ENCODE peak calls at places on chromosomes 16 and 17, in five cellular contexts. B is astrocyte of the spinal cord, N is tibial nerve, T is progenitor cell of endocrine pancreas, V is PC-3. O is an unnamed sample.

GRCh38 chr17:83198366-83199341 is 119.2 kb downstream of the METRNL start:
- DNase-seq in B (no peak), N (peak; percentile 12), T (no peak), V (no peak), O (no peak)

GRCh38 chr17:27396941-27397340 is 59.3 kb upstream of the KSR1 start:
- DNase-seq in B (no peak), N (no peak), T (no peak), V (peak; percentile 18), O (peak; percentile 33)

GRCh38 chr16:57516773-57517172 is 19.6 kb downstream of the CCDC102A start:
- DNase-seq in B (no peak), N (no peak), T (no peak), V (no peak), O (no peak)

GRCh38 chr16:53415504-53415903 is 18.8 kb upstream of the RBL2 start:
- DNase-seq in B (no peak), N (no peak), T (no peak), V (peak; percentile 48), O (no peak)

GRCh38 chr17:71441098-71441497 is 679.7 kb upstream of the SOX9 start:
- DNase-seq in B (peak; percentile 89), N (no peak), T (no peak), V (peak; percentile 97), O (peak; percentile 91)

GRCh38 chr17:10094806-10095205 is 103.6 kb downstream of the GAS7 start:
- DNase-seq in B (no peak), N (no peak), T (no peak), V (no peak), O (no peak)

GRCh38 chr16:85091522-85091910 is 20.8 kb downstream of the CIBAR2 start:
- DNase-seq in B (no peak), N (no peak), T (no peak), V (no peak), O (no peak)

GRCh38 chr16:84061236-84061830 is 18.7 kb upstream of the SLC38A8 start:
- DNase-seq in B (no peak), N (no peak), T (no peak), V (no peak), O (no peak)

GRCh38 chr17:32854177-32854576 is 22.7 kb downstream of the MYO1D start:
- DNase-seq in B (no peak), N (no peak), T (no peak), V (peak; percentile 63), O (no peak)

GRCh38 chr17:52181842-52182241 is 23.3 kb upstream of the CA10 start:
- DNase-seq in B (no peak), N (no peak), T (no peak), V (peak; percentile 62), O (no peak)

GRCh38 chr17:31541559-31541958 is 150.1 kb downstream of the RAB11FIP4 start:
- DNase-seq in B (no peak), N (no peak), T (no peak), V (no peak), O (no peak)

GRCh38 chr16:89037261-89038152 is 56.1 kb upstream of the ACSF3 start:
- DNase-seq in B (peak; percentile 17), N (no peak), T (peak; percentile 72), V (peak; percentile 10), O (peak; percentile 15)

GRCh38 chr17:81999975-82000802 is 22.5 kb downstream of the CENPX start:
- DNase-seq in B (no peak), N (no peak), T (no peak), V (no peak), O (no peak)
- TF ChIP-seq CTCF in B (no peak), N (no peak), T (no peak), V (no peak), O (no peak)

GRCh38 chr16:15949210-15950166 is at the start of gene ABCC1:
- DNase-seq in B (no peak), N (no peak), T (peak; percentile 34), V (peak; percentile 49), O (no peak)
- TF ChIP-seq CTCF in B (no peak), N (no peak), T (peak; percentile 19), V (peak; percentile 21), O (no peak)

DNA sequence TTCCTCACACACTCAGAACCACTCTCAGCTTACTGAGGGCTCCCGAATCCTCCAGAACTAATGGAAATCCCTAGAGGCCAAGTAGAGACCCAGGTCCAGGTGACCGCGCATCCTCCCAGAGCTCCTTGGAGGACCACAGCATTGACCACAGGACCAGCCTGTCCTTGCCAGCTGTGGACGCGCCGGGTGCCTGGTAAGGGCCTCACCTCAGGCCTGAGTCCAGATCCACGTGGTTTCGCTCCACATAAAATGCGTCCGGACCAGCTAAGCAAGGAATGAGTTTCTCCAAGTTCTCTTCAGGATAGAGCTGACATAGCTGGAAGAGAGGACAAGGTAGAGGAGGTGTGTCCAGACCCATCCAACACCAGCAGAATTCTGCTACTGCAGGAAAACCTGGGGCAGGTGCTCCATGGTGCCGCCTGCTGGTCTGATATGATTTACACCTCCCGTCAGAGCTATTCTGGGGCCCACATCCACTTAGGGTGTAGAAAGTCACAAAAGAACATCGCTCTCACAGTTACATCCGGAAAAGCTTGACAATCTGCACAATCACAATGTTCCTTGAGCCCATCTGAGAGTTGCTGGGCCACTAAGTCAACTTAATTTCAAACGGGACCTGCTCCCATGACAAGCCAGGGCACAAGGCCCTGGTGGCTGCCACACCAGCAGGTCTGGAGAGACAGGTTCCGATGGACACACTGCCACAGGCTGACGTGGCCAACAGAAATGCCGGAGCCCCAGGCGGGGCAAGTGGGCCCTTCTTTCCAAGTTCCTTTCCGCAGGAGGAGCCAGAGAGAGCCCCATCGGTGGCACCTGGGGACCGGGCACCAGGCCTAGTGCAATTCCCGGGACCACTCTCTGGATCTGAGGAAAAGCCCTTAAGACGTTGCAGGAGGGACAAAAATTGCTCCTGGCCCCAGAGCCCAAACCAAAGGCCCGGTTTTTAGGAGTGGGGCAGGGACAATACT is 28.5 kb downstream of the MAP1LC3B start:
- DNase-seq in B (no peak), N (no peak), T (no peak), V (no peak), O (no peak)
- TF ChIP-seq CTCF in B (no peak), N (no peak), T (no peak), V (peak; percentile 53), O (no peak)

GRCh38 chr17:7841622-7842379 is 7.8 kb downstream of the KDM6B start:
- DNase-seq in B (peak; percentile 95), N (peak; percentile 85), T (peak; percentile 97), V (peak; percentile 83), O (peak; percentile 88)
- TF ChIP-seq CTCF in B (peak; percentile 9), N (peak; percentile 29), T (no peak), V (peak; percentile 25), O (no peak)

DNA sequence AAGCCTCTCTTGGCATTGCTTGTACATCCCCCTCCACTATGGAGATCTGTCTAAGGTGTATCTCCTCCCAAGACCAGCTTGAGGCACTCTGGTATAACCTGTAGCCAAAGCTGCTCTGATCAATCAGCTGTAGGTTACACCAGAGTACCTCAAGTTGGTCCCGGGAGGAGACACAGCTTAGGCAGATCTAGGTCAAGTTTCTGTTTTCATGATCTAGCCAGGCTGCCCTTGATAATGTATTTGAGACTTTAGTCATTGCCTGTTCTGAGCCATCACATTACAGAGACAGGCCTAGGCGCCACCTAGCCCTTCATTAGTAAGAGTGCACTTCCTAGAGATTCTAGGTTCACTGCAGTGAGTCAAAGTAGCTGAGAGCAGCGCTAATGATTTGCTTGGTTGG is 31.4 kb downstream of the ASGR1 start:
- DNase-seq in B (no peak), N (no peak), T (no peak), V (no peak), O (no peak)
- TF ChIP-seq CTCF in B (no peak), N (no peak), T (no peak), V (no peak), O (no peak)

GRCh38 chr17:37643118-37643766 is at the start of gene DDX52:
- DNase-seq in B (peak; percentile 91), N (peak; percentile 82), T (peak; percentile 76), V (peak; percentile 85), O (peak; percentile 85)
- TF ChIP-seq CTCF in B (no peak), N (peak; percentile 16), T (no peak), V (no peak), O (no peak)

DNA sequence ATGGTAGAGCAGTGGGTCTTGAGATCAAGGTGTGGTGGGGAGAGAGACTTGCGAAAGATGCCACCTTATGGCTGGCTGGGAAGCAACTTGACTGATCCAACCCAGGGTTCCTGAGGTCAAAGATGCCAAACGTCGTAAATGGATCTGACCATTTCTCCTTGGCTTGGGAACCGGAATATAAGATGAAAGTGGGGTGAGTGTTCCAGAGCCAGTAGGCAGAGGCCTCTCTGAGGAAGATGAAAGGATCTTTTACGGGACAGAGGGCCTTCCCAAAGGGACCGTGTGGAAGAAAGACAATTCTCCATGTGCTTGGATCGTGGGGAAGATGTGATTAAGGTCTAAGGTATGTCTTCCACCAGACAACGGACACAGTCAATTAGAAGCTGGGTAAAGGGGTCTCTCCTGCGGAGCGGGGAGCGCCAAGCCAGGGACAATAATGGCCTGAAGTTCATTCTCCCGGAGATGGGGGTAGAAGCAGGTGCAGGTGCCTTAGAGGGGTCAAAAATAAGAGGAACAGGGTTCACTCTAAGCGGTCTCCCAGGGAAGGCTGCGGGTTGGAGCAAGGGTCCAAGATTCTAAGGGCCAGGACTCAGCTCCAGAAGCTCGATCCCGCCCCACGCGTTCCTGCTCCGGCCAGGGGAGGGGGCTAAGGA is 802 bp downstream of the FXR2 start:
- DNase-seq in B (peak; percentile 27), N (no peak), T (no peak), V (peak; percentile 36), O (peak; percentile 54)
- TF ChIP-seq CTCF in B (no peak), N (no peak), T (no peak), V (peak; percentile 26), O (no peak)

GRCh38 chr17:28727727-28728363 is 743 bp upstream of the NEK8 start:
- DNase-seq in B (peak; percentile 43), N (no peak), T (no peak), V (peak; percentile 68), O (no peak)
- TF ChIP-seq CTCF in B (peak; percentile 32), N (no peak), T (no peak), V (peak; percentile 29), O (peak; percentile 33)